ENCODE peak calls at places on chromosomes 16 and 17, in eight cellular contexts. One of them, this sample, is unnamed.

GRCh38 chr16:84383106-84383505 is 14.8 kb downstream of the ATP2C2 start:
- DNase-seq in AG09319: no peak
- DNase-seq in tibial nerve: no peak
- DNase-seq in SK-N-SH: no peak
- DNase-seq in WTC11: no peak
- DNase-seq in HFFc6: no peak
- DNase-seq in spleen: peak; percentile 29
- DNase-seq in WERI-Rb-1: no peak
- DNase-seq in this sample: no peak

GRCh38 chr16:70158261-70158939 is 15.2 kb upstream of the CLEC18C start:
- DNase-seq in AG09319: no peak
- DNase-seq in tibial nerve: no peak
- DNase-seq in SK-N-SH: peak; percentile 12
- DNase-seq in WTC11: peak; percentile 16
- DNase-seq in HFFc6: no peak
- DNase-seq in spleen: peak; percentile 62
- DNase-seq in WERI-Rb-1: peak; percentile 12
- DNase-seq in this sample: no peak

GRCh38 chr16:88964636-88965035 is 12.4 kb downstream of the CBFA2T3 start:
- DNase-seq in AG09319: no peak
- DNase-seq in tibial nerve: no peak
- DNase-seq in SK-N-SH: no peak
- DNase-seq in WTC11: no peak
- DNase-seq in HFFc6: no peak
- DNase-seq in spleen: no peak
- DNase-seq in WERI-Rb-1: no peak
- DNase-seq in this sample: no peak

GRCh38 chr17:4903051-4903818 is at the start of gene CHRNE:
- DNase-seq in AG09319: peak; percentile 52
- DNase-seq in tibial nerve: peak; percentile 80
- DNase-seq in SK-N-SH: peak; percentile 78
- DNase-seq in WTC11: peak; percentile 91
- DNase-seq in HFFc6: peak; percentile 58
- DNase-seq in spleen: peak; percentile 82
- DNase-seq in WERI-Rb-1: peak; percentile 96
- DNase-seq in this sample: peak; percentile 83

GRCh38 chr17:80718428-80718827 is 173.8 kb downstream of the RPTOR start:
- DNase-seq in AG09319: no peak
- DNase-seq in tibial nerve: no peak
- DNase-seq in SK-N-SH: no peak
- DNase-seq in WTC11: no peak
- DNase-seq in HFFc6: no peak
- DNase-seq in spleen: no peak
- DNase-seq in WERI-Rb-1: no peak
- DNase-seq in this sample: no peak

GRCh38 chr17:16215002-16215272 is 397 bp downstream of the NCOR1 start:
- DNase-seq in AG09319: no peak
- DNase-seq in tibial nerve: no peak
- DNase-seq in SK-N-SH: peak; percentile 80
- DNase-seq in WTC11: peak; percentile 67
- DNase-seq in HFFc6: peak; percentile 5
- DNase-seq in spleen: no peak
- DNase-seq in WERI-Rb-1: peak; percentile 46
- DNase-seq in this sample: no peak

GRCh38 chr17:68399638-68400403 is 57.5 kb downstream of the WIPI1 start:
- DNase-seq in AG09319: peak; percentile 65
- DNase-seq in tibial nerve: no peak
- DNase-seq in SK-N-SH: no peak
- DNase-seq in WTC11: no peak
- DNase-seq in HFFc6: peak; percentile 16
- DNase-seq in spleen: no peak
- DNase-seq in WERI-Rb-1: no peak
- DNase-seq in this sample: peak; percentile 62

GRCh38 chr17:32445075-32445427 is 741 bp downstream of the PSMD11 start:
- DNase-seq in AG09319: no peak
- DNase-seq in tibial nerve: no peak
- DNase-seq in SK-N-SH: no peak
- DNase-seq in WTC11: peak; percentile 17
- DNase-seq in HFFc6: peak; percentile 60
- DNase-seq in spleen: no peak
- DNase-seq in WERI-Rb-1: peak; percentile 27
- DNase-seq in this sample: peak; percentile 51

GRCh38 chr17:44990994-44991393 is 22.9 kb upstream of the C1QL1 start:
- DNase-seq in AG09319: no peak
- DNase-seq in tibial nerve: no peak
- DNase-seq in SK-N-SH: no peak
- DNase-seq in WTC11: no peak
- DNase-seq in HFFc6: no peak
- DNase-seq in spleen: no peak
- DNase-seq in WERI-Rb-1: peak; percentile 47
- DNase-seq in this sample: no peak

GRCh38 chr16:73313950-73314349 is 266.0 kb upstream of the ZFHX3 start:
- DNase-seq in AG09319: no peak
- DNase-seq in tibial nerve: no peak
- DNase-seq in SK-N-SH: no peak
- DNase-seq in WTC11: no peak
- DNase-seq in HFFc6: no peak
- DNase-seq in spleen: no peak
- DNase-seq in WERI-Rb-1: no peak
- DNase-seq in this sample: no peak

GRCh38 chr17:80110927-80111701 is 9.7 kb downstream of the GAA start:
- DNase-seq in AG09319: no peak
- DNase-seq in tibial nerve: no peak
- DNase-seq in SK-N-SH: peak; percentile 30
- DNase-seq in WTC11: peak; percentile 9
- DNase-seq in HFFc6: no peak
- DNase-seq in spleen: peak; percentile 65
- DNase-seq in WERI-Rb-1: peak; percentile 88
- DNase-seq in this sample: no peak

GRCh38 chr17:82859431-82860403 is 19.9 kb upstream of the ZNF750 start:
- DNase-seq in AG09319: no peak
- DNase-seq in tibial nerve: no peak
- DNase-seq in SK-N-SH: no peak
- DNase-seq in WTC11: no peak
- DNase-seq in HFFc6: peak; percentile 5
- DNase-seq in spleen: peak; percentile 92
- DNase-seq in WERI-Rb-1: peak; percentile 76
- DNase-seq in this sample: peak; percentile 31

GRCh38 chr16:4056161-4057105 is 59.8 kb downstream of the ADCY9 start:
- DNase-seq in AG09319: no peak
- DNase-seq in tibial nerve: no peak
- DNase-seq in SK-N-SH: no peak
- DNase-seq in WTC11: no peak
- DNase-seq in HFFc6: no peak
- DNase-seq in spleen: no peak
- DNase-seq in WERI-Rb-1: no peak
- DNase-seq in this sample: no peak
- TF ChIP-seq CTCF in AG09319: no peak
- TF ChIP-seq CTCF in tibial nerve: no peak
- TF ChIP-seq CTCF in SK-N-SH: no peak
- TF ChIP-seq CTCF in WTC11: no peak
- TF ChIP-seq CTCF in HFFc6: no peak
- TF ChIP-seq CTCF in spleen: no peak
- TF ChIP-seq CTCF in WERI-Rb-1: no peak
- TF ChIP-seq CTCF in this sample: no peak

DNA sequence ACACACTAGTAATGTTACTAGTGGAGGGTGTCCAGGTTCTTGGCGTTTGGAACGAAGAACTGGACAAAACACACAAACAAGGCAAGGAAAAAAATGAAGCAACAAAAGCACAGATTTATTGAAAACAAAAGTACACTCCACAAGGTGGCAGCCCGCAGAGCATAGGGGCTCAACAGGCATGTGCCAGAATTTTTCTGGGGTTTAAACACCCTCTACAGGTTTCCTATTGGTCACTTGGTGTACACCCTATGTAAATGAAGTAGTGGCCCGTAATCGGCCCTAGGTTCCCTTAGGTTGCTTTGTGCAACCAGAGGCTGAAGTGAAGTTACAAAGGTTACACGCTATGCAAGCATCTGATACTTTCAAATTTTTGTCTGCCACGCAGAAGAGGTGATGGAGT is 8.1 kb downstream of the OR2C1 start:
- DNase-seq in AG09319: no peak
- DNase-seq in tibial nerve: no peak
- DNase-seq in SK-N-SH: no peak
- DNase-seq in WTC11: no peak
- DNase-seq in HFFc6: no peak
- DNase-seq in spleen: no peak
- DNase-seq in WERI-Rb-1: peak; percentile 16
- DNase-seq in this sample: no peak
- TF ChIP-seq CTCF in AG09319: no peak
- TF ChIP-seq CTCF in tibial nerve: no peak
- TF ChIP-seq CTCF in SK-N-SH: no peak
- TF ChIP-seq CTCF in WTC11: no peak
- TF ChIP-seq CTCF in HFFc6: no peak
- TF ChIP-seq CTCF in spleen: no peak
- TF ChIP-seq CTCF in WERI-Rb-1: no peak
- TF ChIP-seq CTCF in this sample: no peak

GRCh38 chr16:21301895-21302291 is 23.8 kb upstream of the CRYM start:
- DNase-seq in AG09319: no peak
- DNase-seq in tibial nerve: no peak
- DNase-seq in SK-N-SH: no peak
- DNase-seq in WTC11: no peak
- DNase-seq in HFFc6: no peak
- DNase-seq in spleen: no peak
- DNase-seq in WERI-Rb-1: no peak
- DNase-seq in this sample: no peak
- TF ChIP-seq CTCF in AG09319: no peak
- TF ChIP-seq CTCF in tibial nerve: no peak
- TF ChIP-seq CTCF in SK-N-SH: no peak
- TF ChIP-seq CTCF in WTC11: no peak
- TF ChIP-seq CTCF in HFFc6: no peak
- TF ChIP-seq CTCF in spleen: no peak
- TF ChIP-seq CTCF in WERI-Rb-1: no peak
- TF ChIP-seq CTCF in this sample: no peak

DNA sequence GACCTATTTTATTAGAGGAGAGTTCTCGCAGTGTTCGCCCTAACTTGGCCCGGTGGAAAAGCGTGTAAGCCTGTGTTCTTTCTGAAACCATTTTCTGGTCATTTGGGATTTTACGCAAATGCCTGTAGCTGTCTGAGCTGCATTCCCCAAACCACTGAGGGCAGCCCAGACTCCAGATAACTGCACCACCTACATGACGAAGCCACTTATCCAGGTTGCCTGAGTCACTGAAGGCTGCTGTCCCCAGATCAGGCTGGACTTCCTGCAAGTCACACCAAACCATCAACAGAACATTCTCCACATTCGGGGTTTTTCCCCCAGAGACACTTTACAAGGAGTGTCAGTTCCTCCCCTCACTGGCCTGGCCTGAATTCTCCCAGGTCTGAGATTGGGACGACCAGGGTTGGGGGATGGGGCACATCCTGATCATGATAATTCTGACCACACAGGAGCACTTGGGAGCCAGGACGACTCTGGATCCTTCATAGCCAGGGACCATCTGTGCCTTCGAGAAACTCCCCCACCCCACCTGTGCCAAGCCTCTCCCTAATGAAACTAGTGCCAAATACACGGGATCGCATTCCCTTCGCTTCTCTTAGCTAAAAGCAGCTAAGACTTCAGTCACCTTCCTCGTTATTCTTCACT is 2.3 kb downstream of the RPRML start:
- DNase-seq in AG09319: no peak
- DNase-seq in tibial nerve: no peak
- DNase-seq in SK-N-SH: no peak
- DNase-seq in WTC11: no peak
- DNase-seq in HFFc6: no peak
- DNase-seq in spleen: no peak
- DNase-seq in WERI-Rb-1: peak; percentile 37
- DNase-seq in this sample: no peak
- TF ChIP-seq CTCF in AG09319: no peak
- TF ChIP-seq CTCF in tibial nerve: no peak
- TF ChIP-seq CTCF in SK-N-SH: no peak
- TF ChIP-seq CTCF in WTC11: no peak
- TF ChIP-seq CTCF in HFFc6: no peak
- TF ChIP-seq CTCF in spleen: no peak
- TF ChIP-seq CTCF in WERI-Rb-1: peak; percentile 21
- TF ChIP-seq CTCF in this sample: no peak

GRCh38 chr17:77322534-77323412 is 182.0 kb downstream of the SEC14L1 start:
- DNase-seq in AG09319: peak; percentile 95
- DNase-seq in tibial nerve: peak; percentile 76
- DNase-seq in SK-N-SH: peak; percentile 76
- DNase-seq in WTC11: peak; percentile 16
- DNase-seq in HFFc6: peak; percentile 98
- DNase-seq in spleen: peak; percentile 86
- DNase-seq in WERI-Rb-1: peak; percentile 15
- DNase-seq in this sample: peak; percentile 99

GRCh38 chr17:77325537-77325825 is 184.7 kb downstream of the SEC14L1 start:
- DNase-seq in AG09319: no peak
- DNase-seq in tibial nerve: no peak
- DNase-seq in SK-N-SH: peak; percentile 32
- DNase-seq in WTC11: peak; percentile 10
- DNase-seq in HFFc6: no peak
- DNase-seq in spleen: no peak
- DNase-seq in WERI-Rb-1: peak; percentile 7
- DNase-seq in this sample: no peak

GRCh38 chr17:77322284-77322533 is 181.4 kb downstream of the SEC14L1 start:
- DNase-seq in AG09319: no peak
- DNase-seq in tibial nerve: no peak
- DNase-seq in SK-N-SH: no peak
- DNase-seq in WTC11: no peak
- DNase-seq in HFFc6: no peak
- DNase-seq in spleen: no peak
- DNase-seq in WERI-Rb-1: no peak
- DNase-seq in this sample: no peak

GRCh38 chr17:77324227-77324626 is 183.5 kb downstream of the SEC14L1 start:
- DNase-seq in AG09319: no peak
- DNase-seq in tibial nerve: peak; percentile 6
- DNase-seq in SK-N-SH: peak; percentile 24
- DNase-seq in WTC11: peak; percentile 6
- DNase-seq in HFFc6: no peak
- DNase-seq in spleen: peak; percentile 63
- DNase-seq in WERI-Rb-1: peak; percentile 6
- DNase-seq in this sample: no peak

DNA sequence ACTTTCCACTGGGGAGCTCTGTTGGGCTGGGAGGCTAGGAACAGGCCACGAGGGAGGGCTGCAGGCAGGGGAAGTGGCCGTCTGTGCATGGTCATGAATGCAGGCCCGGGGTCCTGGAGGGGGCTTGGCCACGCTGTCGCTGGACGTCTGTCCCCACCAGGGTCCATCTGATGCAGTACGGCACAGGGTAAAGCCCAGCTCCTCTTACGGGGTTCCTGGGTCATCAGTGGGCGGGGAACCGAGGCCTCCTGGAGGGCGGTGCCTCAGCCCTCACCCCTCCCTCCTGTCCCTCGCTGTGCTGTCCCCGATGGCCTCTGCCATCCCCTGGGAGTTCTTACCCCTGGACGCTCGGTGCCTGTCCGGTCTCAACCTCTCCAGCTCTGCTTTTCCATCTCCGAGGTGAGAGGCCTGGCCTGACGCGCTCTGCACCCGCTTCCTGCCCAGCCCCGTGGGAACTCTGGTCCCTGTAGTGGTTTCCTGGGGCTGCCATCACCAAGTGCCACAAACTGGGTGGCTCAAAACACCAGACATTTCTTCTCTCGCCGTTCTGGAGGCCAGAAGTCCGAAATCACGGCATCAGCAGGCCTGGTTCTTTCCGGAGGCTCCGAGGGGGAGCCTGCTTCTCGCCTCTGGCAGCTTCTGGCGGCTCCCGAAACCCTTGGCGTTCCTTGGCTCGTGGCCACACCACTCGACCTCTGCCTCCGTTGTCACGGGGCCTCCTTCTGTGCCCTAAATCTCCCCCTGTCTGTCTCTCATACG is 182.8 kb downstream of the SEC14L1 start:
- DNase-seq in AG09319: no peak
- DNase-seq in tibial nerve: peak; percentile 16
- DNase-seq in SK-N-SH: peak; percentile 61
- DNase-seq in WTC11: peak; percentile 10
- DNase-seq in HFFc6: peak; percentile 59
- DNase-seq in spleen: peak; percentile 85
- DNase-seq in WERI-Rb-1: peak; percentile 11
- DNase-seq in this sample: peak; percentile 57
- TF ChIP-seq CTCF in AG09319: peak; percentile 6
- TF ChIP-seq CTCF in tibial nerve: no peak
- TF ChIP-seq CTCF in SK-N-SH: no peak
- TF ChIP-seq CTCF in WTC11: no peak
- TF ChIP-seq CTCF in HFFc6: no peak
- TF ChIP-seq CTCF in spleen: no peak
- TF ChIP-seq CTCF in WERI-Rb-1: no peak
- TF ChIP-seq CTCF in this sample: no peak

This sample was measured in foreskin fibroblast.